ENCODE peak calls at places on chromosomes 4 and X, in nine cellular contexts. Z is uterus; K is cardiac muscle cell; X is upper lobe of right lung; Q is mucosa of descending colon; O is heart right ventricle; Y is naive thymus-derived CD4-positive, alpha-beta T cell; F is thyroid gland; E is OCI-LY7. T is an unnamed sample. For H3K9me3, the result is how much of the 10 kb centered on the place peaks cover.

GRCh38 chr4:145276044-145276443 is 95.7 kb upstream of the OTUD4 start:
- DNase-seq in Z (no peak), K (no peak), X (no peak), Q (no peak), O (no peak), Y (no peak), F (no peak), E (no peak), T (no peak)

GRCh38 chr4:164731827-164732474 is 22.0 kb upstream of the SMIM31 start:
- DNase-seq in Z (no peak), K (peak), X (no peak), Q (peak), O (peak), Y (peak), F (peak), E (peak), T (peak)

GRCh38 chr4:165079476-165079875 is 25.8 kb downstream of the TRIM75 start:
- DNase-seq in Z (no peak), K (peak), X (no peak), Q (peak), O (peak), Y (no peak), F (peak), E (no peak), T (no peak)

GRCh38 chr4:24655971-24656370 is 71.6 kb upstream of the DHX15 start:
- DNase-seq in Z (no peak), K (peak), X (no peak), Q (peak), O (no peak), Y (no peak), F (peak), E (no peak), T (no peak)

GRCh38 chrX:119427024-119427794 is 28.1 kb downstream of the SLC25A43 start:
- DNase-seq in Z (no peak), K (peak), X (no peak), Q (no peak), O (peak), Y (no peak), F (no peak), E (peak), T (no peak)

GRCh38 chr4:44668521-44668920 is 9.7 kb upstream of the GUF1 start:
- DNase-seq in Z (no peak), K (no peak), X (no peak), Q (no peak), O (no peak), Y (no peak), F (no peak), E (no peak), T (no peak)

GRCh38 chrX:72030431-72030830 is 101.3 kb downstream of the RTL5 start:
- DNase-seq in Z (no peak), K (no peak), X (no peak), Q (no peak), O (no peak), Y (no peak), F (no peak), E (no peak), T (no peak)

GRCh38 chr4:75490155-75490554 is 24.0 kb downstream of the RCHY1 start:
- DNase-seq in Z (no peak), K (peak), X (no peak), Q (no peak), O (no peak), Y (no peak), F (no peak), E (peak), T (no peak)

GRCh38 chrX:38494239-38494823 is 67.0 kb upstream of the TSPAN7 start:
- DNase-seq in Z (no peak), K (no peak), X (no peak), Q (no peak), O (no peak), Y (no peak), F (no peak), E (no peak), T (no peak)

GRCh38 chrX:16671005-16671404 is 21.0 kb downstream of the S100G start:
- DNase-seq in Z (peak), K (peak), X (no peak), Q (peak), O (no peak), Y (no peak), F (no peak), E (peak), T (no peak)

GRCh38 chrX:132272826-132273225 is 53.6 kb upstream of the RAP2C start:
- DNase-seq in Z (no peak), K (no peak), X (no peak), Q (no peak), O (no peak), Y (no peak), F (no peak), E (no peak), T (no peak)

GRCh38 chr4:80540785-80541469 is 205.4 kb downstream of the CFAP299 start:
- DNase-seq in Z (no peak), K (no peak), X (no peak), Q (no peak), O (no peak), Y (no peak), F (no peak), E (peak), T (no peak)

GRCh38 chrX:100976211-100976610 is 6.7 kb downstream of the ARL13A start:
- DNase-seq in Z (no peak), K (no peak), X (no peak), Q (no peak), O (no peak), Y (no peak), F (no peak), E (no peak), T (no peak)

GRCh38 chrX:78622834-78623233 is 36.3 kb downstream of the RTL3 start:
- DNase-seq in Z (no peak), K (no peak), X (no peak), Q (no peak), O (no peak), Y (no peak), F (no peak), E (no peak), T (no peak)

GRCh38 chrX:79147477-79147876 is 3.0 kb downstream of the GPR174 start:
- DNase-seq in Z (no peak), K (no peak), X (no peak), Q (no peak), O (no peak), Y (no peak), F (no peak), E (no peak), T (no peak)

GRCh38 chrX:154374361-154375155 is at the start of gene FLNA:
- DNase-seq in Z (peak), K (peak), X (no peak), Q (no peak), O (no peak), Y (no peak), F (peak), E (no peak), T (no peak)

GRCh38 chr4:8853249-8853648 is 18.4 kb downstream of the HMX1 start:
- DNase-seq in Z (no peak), K (no peak), X (no peak), Q (no peak), O (no peak), Y (no peak), F (no peak), E (peak), T (no peak)

GRCh38 chrX:34918856-34919255 is 23.7 kb upstream of the FAM47B start:
- DNase-seq in Z (no peak), K (peak), X (no peak), Q (peak), O (peak), Y (no peak), F (no peak), E (no peak), T (no peak)

GRCh38 chr4:187993827-187994226 is 1.7 kb upstream of the ZFP42 start:
- DNase-seq in Z (no peak), K (peak), X (no peak), Q (no peak), O (no peak), Y (no peak), F (no peak), E (no peak), T (no peak)

GRCh38 chrX:17788439-17788838 is 51.1 kb downstream of the SCML1 start:
- DNase-seq in Z (peak), K (peak), X (peak), Q (peak), O (peak), Y (peak), F (peak), E (peak), T (no peak)

GRCh38 chrX:10677490-10677889 is 57.1 kb upstream of the MID1 start:
- DNase-seq in Z (peak), K (peak), X (no peak), Q (no peak), O (no peak), Y (no peak), F (no peak), E (no peak), T (no peak)

GRCh38 chrX:40424259-40424658 is 156.5 kb upstream of the ATP6AP2 start:
- DNase-seq in Z (no peak), K (no peak), X (no peak), Q (no peak), O (no peak), Y (no peak), F (no peak), E (no peak), T (no peak)

GRCh38 chr4:94758141-94758699 is 465 bp downstream of the BMPR1B start:
- DNase-seq in Z (peak), K (peak), X (peak), Q (peak), O (no peak), Y (no peak), F (peak), E (no peak), T (no peak)

GRCh38 chrX:109619816-109620215 is 5.2 kb downstream of the KCNE5 start:
- DNase-seq in Z (no peak), K (no peak), X (no peak), Q (no peak), O (no peak), Y (no peak), F (no peak), E (no peak), T (no peak)

GRCh38 chr4:152193059-152193458 is 342.8 kb downstream of the FBXW7 start:
- DNase-seq in Z (no peak), K (no peak), X (no peak), Q (no peak), O (no peak), Y (no peak), F (no peak), E (no peak), T (no peak)

GRCh38 chr4:96260071-96260682 is 420.3 kb downstream of the PDHA2 start:
- DNase-seq in Z (no peak), K (peak), X (no peak), Q (no peak), O (no peak), Y (no peak), F (no peak), E (no peak), T (no peak)

GRCh38 chr4:385934-386707 is 48.5 kb downstream of the ZNF141 start:
- DNase-seq in Z (no peak), K (no peak), X (no peak), Q (no peak), O (no peak), Y (no peak), F (no peak), E (no peak), T (no peak)

GRCh38 chr4:386708-387105 is 49.1 kb downstream of the ZNF141 start:
- DNase-seq in Z (no peak), K (no peak), X (no peak), Q (no peak), O (no peak), Y (no peak), F (no peak), E (no peak), T (no peak)

DNA sequence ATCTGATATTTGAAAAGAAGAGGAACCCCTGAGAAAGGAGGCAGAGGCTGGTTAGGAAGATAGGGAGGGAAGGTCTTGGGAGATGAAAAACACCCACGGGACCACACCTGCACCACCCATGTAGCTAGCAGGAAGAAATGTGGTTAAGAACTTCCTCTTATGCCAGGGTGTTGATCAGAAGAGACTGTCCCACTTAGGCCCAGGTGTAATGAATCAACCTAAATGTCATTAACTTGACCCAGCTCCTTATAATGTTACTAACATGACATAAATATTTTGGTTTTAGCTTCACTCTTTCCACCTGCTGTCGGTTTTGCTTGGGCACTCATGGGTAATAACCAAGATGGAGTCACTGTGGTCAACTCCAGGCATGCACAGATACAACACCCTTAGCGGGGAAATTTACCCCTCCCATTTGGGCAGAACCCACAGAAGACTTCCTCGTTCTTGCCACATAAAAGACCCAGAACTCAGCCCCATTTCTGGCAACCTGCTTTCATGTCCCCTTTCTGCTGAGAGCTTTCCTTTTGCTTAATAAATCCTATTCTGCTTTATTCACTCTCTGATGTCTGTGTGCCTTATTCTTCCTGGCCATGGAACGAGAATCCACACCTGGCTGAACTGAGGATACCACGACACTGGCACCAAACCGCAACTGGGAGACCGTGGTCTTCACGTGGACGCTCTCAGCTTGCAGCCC is 46.8 kb downstream of the ZNF141 start:
- DNase-seq in Z (no peak), K (no peak), X (no peak), Q (no peak), O (no peak), Y (no peak), F (no peak), E (peak), T (no peak)
- H3K9me3 ChIP-seq in Z (under half), K (under half), X (half or more), Q (half or more), O (half or more), Y (half or more), F (under half), E (half or more), T (under half)

GRCh38 chr4:54924891-54925290 is 200.5 kb downstream of the KDR start:
- DNase-seq in Z (no peak), K (no peak), X (no peak), Q (no peak), O (no peak), Y (no peak), F (no peak), E (no peak), T (no peak)

GRCh38 chr4:54929459-54929858 is 195.9 kb downstream of the KDR start:
- DNase-seq in Z (no peak), K (no peak), X (no peak), Q (no peak), O (peak), Y (no peak), F (no peak), E (no peak), T (no peak)

GRCh38 chr4:54933579-54933978 is 191.8 kb downstream of the KDR start:
- DNase-seq in Z (no peak), K (no peak), X (no peak), Q (no peak), O (no peak), Y (no peak), F (no peak), E (no peak), T (no peak)

GRCh38 chr4:54930226-54930625 is 195.2 kb downstream of the KDR start:
- DNase-seq in Z (no peak), K (peak), X (no peak), Q (no peak), O (peak), Y (no peak), F (no peak), E (no peak), T (no peak)
- H3K9me3 ChIP-seq in Z (under half), K (under half), X (under half), Q (under half), O (under half), Y (under half), F (under half), E (under half), T (under half)

DNA sequence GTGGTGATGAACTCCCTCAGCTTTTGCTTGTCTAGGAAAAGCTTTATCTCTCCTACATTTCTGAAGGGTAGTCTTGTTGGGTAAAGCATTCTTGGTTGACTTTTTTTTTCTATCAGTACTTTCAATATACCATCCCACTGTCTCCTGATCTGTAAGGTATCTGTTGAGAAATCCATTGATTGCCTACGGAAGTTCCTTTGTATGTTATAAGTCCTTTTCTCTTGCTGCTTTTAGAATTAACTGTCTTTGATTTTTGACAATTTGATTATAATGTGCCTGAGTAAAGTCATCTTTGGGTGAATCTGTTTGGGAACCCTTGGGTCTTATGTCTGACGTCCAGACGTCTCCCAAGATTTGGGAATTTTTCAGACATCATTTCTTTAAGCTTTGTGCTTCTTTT is 30.8 kb downstream of the SCLT1 start:
- DNase-seq in Z (no peak), K (no peak), X (no peak), Q (no peak), O (no peak), Y (no peak), F (no peak), E (no peak), T (no peak)
- H3K9me3 ChIP-seq in Z (under half), K (under half), X (under half), Q (half or more), O (half or more), Y (under half), F (under half), E (half or more), T (under half)

GRCh38 chr4:2103127-2103842 is 44.2 kb downstream of the NAT8L start:
- DNase-seq in Z (no peak), K (no peak), X (no peak), Q (no peak), O (no peak), Y (no peak), F (no peak), E (no peak), T (no peak)
- H3K9me3 ChIP-seq in Z (under half), K (under half), X (under half), Q (under half), O (under half), Y (under half), F (under half), E (under half), T (under half)

GRCh38 chrX:20711366-20711765 is 444.7 kb upstream of the RPS6KA3 start:
- DNase-seq in Z (no peak), K (no peak), X (no peak), Q (no peak), O (no peak), Y (no peak), F (no peak), E (no peak), T (no peak)
- H3K9me3 ChIP-seq in Z (under half), K (under half), X (under half), Q (under half), O (under half), Y (under half), F (under half), E (under half), T (under half)

GRCh38 chrX:49793686-49794085 is 35.4 kb upstream of the PAGE4 start:
- DNase-seq in Z (no peak), K (no peak), X (no peak), Q (no peak), O (no peak), Y (no peak), F (no peak), E (no peak), T (no peak)

GRCh38 chrX:49792376-49792775 is 36.7 kb upstream of the PAGE4 start:
- DNase-seq in Z (no peak), K (no peak), X (no peak), Q (no peak), O (no peak), Y (no peak), F (no peak), E (no peak), T (no peak)
- H3K9me3 ChIP-seq in Z (under half), K (under half), X (under half), Q (under half), O (under half), Y (under half), F (under half), E (under half), T (under half)